ENCODE peak calls at places on chromosomes 12 and 14, in five cellular contexts. H, E, B, U and N are unnamed samples.

GRCh38 chr12:104510873-104511243 is 54.1 kb downstream of the CHST11 start:
- DNase-seq in H (no peak), E (no peak), B (no peak), U (no peak), N (no peak)

GRCh38 chr12:84805474-84805858 is 107.1 kb downstream of the SLC6A15 start:
- DNase-seq in B (no peak), U (no peak), H (no peak), E (no peak), N (no peak)

GRCh38 chr12:111363578-111363977 is 5.3 kb downstream of the PHETA1 start:
- DNase-seq in B (no peak), U (no peak), H (peak; percentile 51), E (no peak), N (no peak)

GRCh38 chr12:59980491-59980890 is 384.7 kb downstream of the SLC16A7 start:
- DNase-seq in H (no peak), E (no peak), U (no peak), B (peak; percentile 63), N (no peak)

GRCh38 chr14:23052182-23052623 is 5.1 kb downstream of the CDH24 start:
- DNase-seq in E (no peak), B (no peak), H (no peak), U (peak; percentile 73), N (no peak)

GRCh38 chr12:60630796-60631195 is 1035.0 kb downstream of the SLC16A7 start:
- DNase-seq in B (peak; percentile 51), U (no peak), E (no peak), H (no peak), N (no peak)

GRCh38 chr12:66149702-66150398 is 19.3 kb upstream of the LLPH start:
- DNase-seq in H (peak; percentile 33), B (peak; percentile 15), E (no peak), U (no peak), N (peak; percentile 35)

GRCh38 chr14:70648374-70648773 is 6.7 kb downstream of the TTC9 start:
- DNase-seq in U (no peak), E (no peak), H (no peak), B (no peak), N (no peak)

GRCh38 chr12:5492562-5492961 is 60.7 kb downstream of the NTF3 start:
- DNase-seq in U (no peak), H (no peak), E (no peak), B (no peak), N (no peak)

GRCh38 chr14:73237786-73238261 is 518 bp downstream of the PAPLN start:
- DNase-seq in B (no peak), E (no peak), H (no peak), U (no peak), N (no peak)

GRCh38 chr12:45878630-45879255 is 111.6 kb downstream of the SCAF11 start:
- DNase-seq in H (no peak), U (no peak), E (peak; percentile 27), B (peak; percentile 25), N (no peak)

GRCh38 chr14:98366429-98366828 is 905.6 kb downstream of the BCL11B start:
- DNase-seq in H (no peak), E (no peak), U (no peak), B (no peak), N (no peak)

GRCh38 chr12:121949643-121950397 is 31.4 kb downstream of the CFAP251 start:
- DNase-seq in E (no peak), B (peak; percentile 57), H (no peak), U (no peak), N (no peak)

GRCh38 chr14:94944636-94945258 is 174.8 kb upstream of the GSC start:
- DNase-seq in H (no peak), B (no peak), E (no peak), U (no peak), N (no peak)

GRCh38 chr12:58395470-58395869 is 454.1 kb downstream of the ATP23 start:
- DNase-seq in B (peak; percentile 78), U (no peak), E (no peak), H (no peak), N (no peak)

GRCh38 chr12:64404470-64405446 is 566 bp downstream of the XPOT start:
- DNase-seq in B (peak; percentile 70), H (peak; percentile 54), U (peak; percentile 53), E (peak; percentile 46), N (peak; percentile 41)

GRCh38 chr12:111066744-111067437 is 146.5 kb upstream of the MYL2 start:
- DNase-seq in U (peak; percentile 58), B (peak; percentile 45), H (no peak), E (no peak), N (no peak)

GRCh38 chr12:102816816-102817434 is 100.1 kb downstream of the PAH start:
- DNase-seq in U (no peak), E (no peak), H (no peak), B (peak; percentile 51), N (no peak)

GRCh38 chr12:124423683-124424515 is 129.0 kb downstream of the RFLNA start:
- DNase-seq in E (no peak), B (no peak), U (no peak), H (no peak), N (no peak)
- H3K27ac ChIP-seq in E (no peak overlapping the region), B (peak overlapping the region; percentile 97), U (no peak overlapping the region), H (peak overlapping the region; percentile 96), N (peak overlapping the region; percentile 81)

DNA sequence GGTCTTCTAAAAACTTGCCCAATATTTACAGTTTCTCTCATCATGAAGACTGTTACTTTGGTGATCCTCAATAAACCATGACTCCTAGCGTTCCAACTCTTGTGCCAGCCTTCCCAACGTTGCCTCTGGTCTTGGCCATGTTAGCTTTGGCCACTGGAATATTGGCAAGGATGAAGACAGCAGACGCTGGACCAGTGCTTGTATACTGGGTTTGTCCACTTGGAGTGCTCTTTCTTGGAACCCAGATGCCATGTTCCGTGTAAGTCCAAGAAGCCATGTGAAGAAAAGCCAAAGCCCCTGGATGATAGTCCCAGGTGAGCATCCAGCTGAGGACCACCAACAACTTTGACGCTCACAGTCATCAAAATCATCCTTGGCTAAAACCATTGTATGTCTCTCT is 379.6 kb downstream of the NUAK1 start:
- DNase-seq in E (no peak), H (no peak), B (no peak), U (no peak), N (no peak)
- TF ChIP-seq CTCF in E (no peak), H (no peak), B (peak; percentile 32), U (peak; percentile 18), N (no peak)

DNA sequence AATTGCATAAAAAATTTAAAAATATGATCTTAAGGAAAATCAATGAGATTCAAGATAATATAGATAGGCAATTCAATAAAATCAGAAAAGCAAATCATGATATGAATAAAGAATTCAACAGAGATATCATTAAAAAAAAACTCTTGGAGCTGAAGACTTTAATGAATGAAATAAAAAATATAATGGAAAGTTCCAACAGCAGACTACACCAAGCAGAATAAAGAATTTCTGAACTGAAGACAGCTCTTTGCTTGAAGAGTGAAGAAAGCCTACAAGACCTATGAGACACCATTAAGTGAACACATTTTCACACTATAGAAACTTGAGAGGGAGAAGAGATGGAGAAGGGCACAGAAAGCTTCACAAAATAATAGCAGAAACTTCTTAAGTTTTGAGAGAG is 45.9 kb downstream of the PLBD1 start:
- DNase-seq in H (no peak), E (no peak), B (no peak), U (no peak), N (no peak)
- H3K9me3 ChIP-seq in H (no peaks in the 10 kb centered on the region), E (peaks cover 13% of the 10 kb centered on the region), B (no peaks in the 10 kb centered on the region), U (no peaks in the 10 kb centered on the region), N (no peaks in the 10 kb centered on the region)

DNA sequence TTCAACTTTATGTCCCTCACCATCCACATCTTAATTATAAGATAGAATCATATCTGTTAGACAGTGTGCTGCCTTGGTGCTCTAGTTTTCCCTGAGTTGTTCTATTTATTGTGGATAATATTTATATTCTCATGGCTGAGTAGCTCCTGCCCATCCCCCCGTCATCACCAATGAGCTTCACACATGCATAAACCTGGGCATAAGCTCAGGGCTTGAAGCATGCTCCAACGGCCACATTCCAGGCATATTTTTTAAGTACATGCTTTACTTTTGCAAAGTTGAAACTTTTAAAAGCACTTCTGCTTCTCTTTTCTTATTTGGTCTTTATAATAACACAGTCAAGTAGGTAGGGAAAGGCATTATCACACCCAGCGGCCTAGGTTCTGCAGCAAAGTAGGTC is 3.4 kb upstream of the FBXO34 start:
- DNase-seq in E (no peak), U (no peak), B (no peak), H (peak; percentile 28), N (no peak)
- H3K27ac ChIP-seq in E (no peak overlapping the region), U (no peak overlapping the region), B (no peak overlapping the region), H (no peak overlapping the region), N (no peak overlapping the region)

GRCh38 chr12:20376984-20377383 is 8.6 kb downstream of the PDE3A start:
- DNase-seq in H (no peak), E (no peak), U (no peak), B (peak; percentile 46), N (no peak)
- TF ChIP-seq CTCF in H (peak; percentile 56), E (no peak), U (peak; percentile 57), B (peak; percentile 56), N (peak; percentile 44)

DNA sequence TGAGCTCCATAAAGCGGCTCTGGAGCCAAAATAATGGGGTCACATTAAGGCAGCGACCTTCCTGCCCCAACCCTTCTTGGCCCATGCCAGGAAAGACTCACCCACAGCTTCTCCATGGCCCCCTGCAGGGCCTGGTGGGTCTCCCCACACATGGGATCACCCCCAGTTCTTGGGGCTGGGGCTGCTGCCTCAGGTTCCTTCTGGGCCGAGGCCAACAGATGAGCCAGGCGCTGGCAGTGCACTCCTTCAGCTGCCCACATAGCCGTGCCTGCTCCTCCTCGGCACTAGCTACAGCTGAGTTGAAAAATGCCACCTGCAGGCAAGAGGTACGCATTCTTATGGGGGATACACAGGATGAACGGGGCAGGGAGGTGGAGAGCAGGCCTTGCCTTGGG is 14.8 kb upstream of the BLTP3B start:
- DNase-seq in E (no peak), H (no peak), U (no peak), B (no peak), N (no peak)
- H3K9me3 ChIP-seq in E (no peaks in the 10 kb centered on the region), H (peaks cover 5% of the 10 kb centered on the region), U (no peaks in the 10 kb centered on the region), B (no peaks in the 10 kb centered on the region), N (no peaks in the 10 kb centered on the region)

GRCh38 chr12:268483-268840 is 5.8 kb upstream of the SLC6A13 start:
- DNase-seq in U (no peak), B (no peak), H (no peak), E (no peak), N (no peak)

GRCh38 chr12:272942-273906 is 10.6 kb upstream of the SLC6A13 start:
- DNase-seq in H (no peak), U (no peak), B (no peak), E (no peak), N (no peak)

GRCh38 chr12:267581-268482 is 5.2 kb upstream of the SLC6A13 start:
- DNase-seq in B (no peak), U (no peak), E (no peak), H (no peak), N (no peak)

GRCh38 chr12:269216-269615 is 6.6 kb upstream of the SLC6A13 start:
- DNase-seq in E (no peak), H (no peak), B (no peak), U (no peak), N (no peak)

GRCh38 chr12:271165-271564 is 8.5 kb upstream of the SLC6A13 start:
- DNase-seq in H (no peak), B (no peak), E (no peak), U (no peak), N (no peak)
- H3K27ac ChIP-seq in H (no peak overlapping the region), B (no peak overlapping the region), E (no peak overlapping the region), U (no peak overlapping the region), N (no peak overlapping the region)

GRCh38 chr12:98227162-98227561 is 288.2 kb upstream of the TMPO start:
- DNase-seq in E (no peak), U (no peak), H (no peak), B (no peak), N (no peak)
- TF ChIP-seq CTCF in E (no peak), U (peak; percentile 80), H (no peak), B (peak; percentile 49), N (no peak)